ENCODE peak calls at places on chromosome 16, in five cellular contexts. One of them, this sample, is unnamed.

GRCh38 chr16:1543085-1543896 is 9.8 kb downstream of the TMEM204 start:
- DNase-seq in tibial nerve: no peak
- DNase-seq in ascending aorta: peak
- DNase-seq in MCF 10A: peak
- DNase-seq in activated CD4-positive, alpha-beta T cell treated with anti-CD3 and anti-CD28 coated beads, Interleukin-2, amount 10 ng/mL, durations not matched to agents 7 days and 5 days: peak
- DNase-seq in this sample: peak

GRCh38 chr16:81366316-81366932 is 51.7 kb downstream of the GAN start:
- DNase-seq in MCF 10A: peak
- DNase-seq in ascending aorta: no peak
- DNase-seq in tibial nerve: no peak
- DNase-seq in activated CD4-positive, alpha-beta T cell treated with anti-CD3 and anti-CD28 coated beads, Interleukin-2, amount 10 ng/mL, durations not matched to agents 7 days and 5 days: peak
- DNase-seq in this sample: peak

GRCh38 chr16:2512920-2513404 is 790 bp upstream of the ATP6V0C start:
- DNase-seq in activated CD4-positive, alpha-beta T cell treated with anti-CD3 and anti-CD28 coated beads, Interleukin-2, amount 10 ng/mL, durations not matched to agents 7 days and 5 days: peak
- DNase-seq in tibial nerve: no peak
- DNase-seq in MCF 10A: no peak
- DNase-seq in ascending aorta: no peak
- DNase-seq in this sample: no peak

GRCh38 chr16:53768593-53768992 is 64.6 kb downstream of the FTO start:
- DNase-seq in tibial nerve: no peak
- DNase-seq in activated CD4-positive, alpha-beta T cell treated with anti-CD3 and anti-CD28 coated beads, Interleukin-2, amount 10 ng/mL, durations not matched to agents 7 days and 5 days: no peak
- DNase-seq in MCF 10A: peak
- DNase-seq in ascending aorta: no peak
- DNase-seq in this sample: peak

GRCh38 chr16:87420401-87421368 is 28.5 kb downstream of the MAP1LC3B start:
- DNase-seq in activated CD4-positive, alpha-beta T cell treated with anti-CD3 and anti-CD28 coated beads, Interleukin-2, amount 10 ng/mL, durations not matched to agents 7 days and 5 days: no peak
- DNase-seq in MCF 10A: no peak
- DNase-seq in ascending aorta: no peak
- DNase-seq in tibial nerve: no peak
- DNase-seq in this sample: no peak

GRCh38 chr16:66182592-66182991 is 183.9 kb upstream of the CDH5 start:
- DNase-seq in activated CD4-positive, alpha-beta T cell treated with anti-CD3 and anti-CD28 coated beads, Interleukin-2, amount 10 ng/mL, durations not matched to agents 7 days and 5 days: no peak
- DNase-seq in MCF 10A: no peak
- DNase-seq in tibial nerve: no peak
- DNase-seq in ascending aorta: no peak
- DNase-seq in this sample: peak

GRCh38 chr16:2385441-2385840 is 43.8 kb upstream of the CCNF start:
- DNase-seq in MCF 10A: no peak
- DNase-seq in ascending aorta: no peak
- DNase-seq in tibial nerve: no peak
- DNase-seq in activated CD4-positive, alpha-beta T cell treated with anti-CD3 and anti-CD28 coated beads, Interleukin-2, amount 10 ng/mL, durations not matched to agents 7 days and 5 days: no peak
- DNase-seq in this sample: peak

GRCh38 chr16:20399185-20399584 is 5.4 kb downstream of the PDILT start:
- DNase-seq in ascending aorta: no peak
- DNase-seq in MCF 10A: no peak
- DNase-seq in activated CD4-positive, alpha-beta T cell treated with anti-CD3 and anti-CD28 coated beads, Interleukin-2, amount 10 ng/mL, durations not matched to agents 7 days and 5 days: no peak
- DNase-seq in tibial nerve: no peak
- DNase-seq in this sample: no peak

GRCh38 chr16:528111-529011 is 849 bp downstream of the CAPN15 start:
- DNase-seq in tibial nerve: no peak
- DNase-seq in activated CD4-positive, alpha-beta T cell treated with anti-CD3 and anti-CD28 coated beads, Interleukin-2, amount 10 ng/mL, durations not matched to agents 7 days and 5 days: peak
- DNase-seq in MCF 10A: peak
- DNase-seq in ascending aorta: no peak
- DNase-seq in this sample: peak

GRCh38 chr16:89170346-89171215 is 967 bp upstream of the CDH15 start:
- DNase-seq in tibial nerve: no peak
- DNase-seq in activated CD4-positive, alpha-beta T cell treated with anti-CD3 and anti-CD28 coated beads, Interleukin-2, amount 10 ng/mL, durations not matched to agents 7 days and 5 days: no peak
- DNase-seq in ascending aorta: no peak
- DNase-seq in MCF 10A: peak
- DNase-seq in this sample: peak

GRCh38 chr16:82700541-82701240 is 73.9 kb downstream of the CDH13 start:
- DNase-seq in MCF 10A: peak
- DNase-seq in tibial nerve: no peak
- DNase-seq in activated CD4-positive, alpha-beta T cell treated with anti-CD3 and anti-CD28 coated beads, Interleukin-2, amount 10 ng/mL, durations not matched to agents 7 days and 5 days: no peak
- DNase-seq in ascending aorta: no peak
- DNase-seq in this sample: no peak

GRCh38 chr16:66996324-66996982 is 8.1 kb downstream of the CES4A start:
- DNase-seq in tibial nerve: peak
- DNase-seq in ascending aorta: peak
- DNase-seq in MCF 10A: peak
- DNase-seq in activated CD4-positive, alpha-beta T cell treated with anti-CD3 and anti-CD28 coated beads, Interleukin-2, amount 10 ng/mL, durations not matched to agents 7 days and 5 days: no peak
- DNase-seq in this sample: peak

GRCh38 chr16:53614346-53614745 is 89.3 kb downstream of the RPGRIP1L start:
- DNase-seq in activated CD4-positive, alpha-beta T cell treated with anti-CD3 and anti-CD28 coated beads, Interleukin-2, amount 10 ng/mL, durations not matched to agents 7 days and 5 days: no peak
- DNase-seq in tibial nerve: no peak
- DNase-seq in MCF 10A: peak
- DNase-seq in ascending aorta: no peak
- DNase-seq in this sample: no peak

GRCh38 chr16:9134739-9135138 is 43.3 kb downstream of the HAPSTR1 start:
- DNase-seq in MCF 10A: peak
- DNase-seq in tibial nerve: no peak
- DNase-seq in ascending aorta: no peak
- DNase-seq in activated CD4-positive, alpha-beta T cell treated with anti-CD3 and anti-CD28 coated beads, Interleukin-2, amount 10 ng/mL, durations not matched to agents 7 days and 5 days: peak
- DNase-seq in this sample: peak

GRCh38 chr16:2015117-2015946 is 4.3 kb upstream of the NPW start:
- DNase-seq in tibial nerve: no peak
- DNase-seq in ascending aorta: no peak
- DNase-seq in activated CD4-positive, alpha-beta T cell treated with anti-CD3 and anti-CD28 coated beads, Interleukin-2, amount 10 ng/mL, durations not matched to agents 7 days and 5 days: no peak
- DNase-seq in MCF 10A: peak
- DNase-seq in this sample: peak

GRCh38 chr16:57352636-57353047 is 5.9 kb upstream of the CCL22 start:
- DNase-seq in tibial nerve: no peak
- DNase-seq in ascending aorta: no peak
- DNase-seq in activated CD4-positive, alpha-beta T cell treated with anti-CD3 and anti-CD28 coated beads, Interleukin-2, amount 10 ng/mL, durations not matched to agents 7 days and 5 days: no peak
- DNase-seq in MCF 10A: no peak
- DNase-seq in this sample: no peak

GRCh38 chr16:31112711-31113419 is 4.6 kb upstream of the KAT8 start:
- DNase-seq in activated CD4-positive, alpha-beta T cell treated with anti-CD3 and anti-CD28 coated beads, Interleukin-2, amount 10 ng/mL, durations not matched to agents 7 days and 5 days: no peak
- DNase-seq in ascending aorta: no peak
- DNase-seq in MCF 10A: no peak
- DNase-seq in tibial nerve: no peak
- DNase-seq in this sample: no peak

GRCh38 chr16:24652803-24653202 is 76.6 kb upstream of the TNRC6A start:
- DNase-seq in tibial nerve: no peak
- DNase-seq in activated CD4-positive, alpha-beta T cell treated with anti-CD3 and anti-CD28 coated beads, Interleukin-2, amount 10 ng/mL, durations not matched to agents 7 days and 5 days: no peak
- DNase-seq in ascending aorta: no peak
- DNase-seq in MCF 10A: no peak
- DNase-seq in this sample: no peak

GRCh38 chr16:3444032-3444388 is 530 bp downstream of the NAA60 start:
- DNase-seq in MCF 10A: peak
- DNase-seq in activated CD4-positive, alpha-beta T cell treated with anti-CD3 and anti-CD28 coated beads, Interleukin-2, amount 10 ng/mL, durations not matched to agents 7 days and 5 days: peak
- DNase-seq in ascending aorta: no peak
- DNase-seq in tibial nerve: no peak
- DNase-seq in this sample: peak

GRCh38 chr16:29820271-29820701 is at the start of gene MVP:
- DNase-seq in activated CD4-positive, alpha-beta T cell treated with anti-CD3 and anti-CD28 coated beads, Interleukin-2, amount 10 ng/mL, durations not matched to agents 7 days and 5 days: peak
- DNase-seq in ascending aorta: no peak
- DNase-seq in tibial nerve: peak
- DNase-seq in MCF 10A: peak
- DNase-seq in this sample: peak

GRCh38 chr16:86970279-86970678 is 346.9 kb downstream of the C16orf95 start:
- DNase-seq in activated CD4-positive, alpha-beta T cell treated with anti-CD3 and anti-CD28 coated beads, Interleukin-2, amount 10 ng/mL, durations not matched to agents 7 days and 5 days: no peak
- DNase-seq in tibial nerve: no peak
- DNase-seq in ascending aorta: no peak
- DNase-seq in MCF 10A: no peak
- DNase-seq in this sample: no peak

GRCh38 chr16:50246299-50247122 is 19.8 kb upstream of the ADCY7 start:
- DNase-seq in MCF 10A: no peak
- DNase-seq in activated CD4-positive, alpha-beta T cell treated with anti-CD3 and anti-CD28 coated beads, Interleukin-2, amount 10 ng/mL, durations not matched to agents 7 days and 5 days: no peak
- DNase-seq in tibial nerve: no peak
- DNase-seq in ascending aorta: no peak
- DNase-seq in this sample: no peak

GRCh38 chr16:67975321-67976105 is 4.8 kb downstream of the DPEP3 start:
- DNase-seq in activated CD4-positive, alpha-beta T cell treated with anti-CD3 and anti-CD28 coated beads, Interleukin-2, amount 10 ng/mL, durations not matched to agents 7 days and 5 days: no peak
- DNase-seq in tibial nerve: no peak
- DNase-seq in ascending aorta: no peak
- DNase-seq in MCF 10A: no peak
- DNase-seq in this sample: no peak

GRCh38 chr16:11955713-11956123 is 9.3 kb upstream of the TNFRSF17 start:
- DNase-seq in MCF 10A: peak
- DNase-seq in ascending aorta: no peak
- DNase-seq in activated CD4-positive, alpha-beta T cell treated with anti-CD3 and anti-CD28 coated beads, Interleukin-2, amount 10 ng/mL, durations not matched to agents 7 days and 5 days: no peak
- DNase-seq in tibial nerve: no peak
- DNase-seq in this sample: peak

GRCh38 chr16:67026570-67026969 is 2.4 kb upstream of the CBFB start:
- DNase-seq in ascending aorta: no peak
- DNase-seq in activated CD4-positive, alpha-beta T cell treated with anti-CD3 and anti-CD28 coated beads, Interleukin-2, amount 10 ng/mL, durations not matched to agents 7 days and 5 days: no peak
- DNase-seq in tibial nerve: no peak
- DNase-seq in MCF 10A: no peak
- DNase-seq in this sample: no peak

GRCh38 chr16:3095869-3096268 is 3.2 kb downstream of the ZSCAN10 start:
- DNase-seq in MCF 10A: peak
- DNase-seq in activated CD4-positive, alpha-beta T cell treated with anti-CD3 and anti-CD28 coated beads, Interleukin-2, amount 10 ng/mL, durations not matched to agents 7 days and 5 days: peak
- DNase-seq in ascending aorta: no peak
- DNase-seq in tibial nerve: no peak
- DNase-seq in this sample: no peak

GRCh38 chr16:57150682-57151330 is 35.0 kb downstream of the PSME3IP1 start:
- DNase-seq in ascending aorta: no peak
- DNase-seq in activated CD4-positive, alpha-beta T cell treated with anti-CD3 and anti-CD28 coated beads, Interleukin-2, amount 10 ng/mL, durations not matched to agents 7 days and 5 days: no peak
- DNase-seq in MCF 10A: no peak
- DNase-seq in tibial nerve: no peak
- DNase-seq in this sample: no peak

GRCh38 chr16:59601452-59601851 is 867.3 kb upstream of the GOT2 start:
- DNase-seq in activated CD4-positive, alpha-beta T cell treated with anti-CD3 and anti-CD28 coated beads, Interleukin-2, amount 10 ng/mL, durations not matched to agents 7 days and 5 days: no peak
- DNase-seq in MCF 10A: no peak
- DNase-seq in ascending aorta: no peak
- DNase-seq in tibial nerve: no peak
- DNase-seq in this sample: no peak

GRCh38 chr16:2086136-2086742 is 38.5 kb downstream of the TSC2 start:
- DNase-seq in activated CD4-positive, alpha-beta T cell treated with anti-CD3 and anti-CD28 coated beads, Interleukin-2, amount 10 ng/mL, durations not matched to agents 7 days and 5 days: no peak
- DNase-seq in tibial nerve: no peak
- DNase-seq in ascending aorta: no peak
- DNase-seq in MCF 10A: peak
- DNase-seq in this sample: no peak

GRCh38 chr16:53840472-53840871 is 136.5 kb downstream of the FTO start:
- DNase-seq in activated CD4-positive, alpha-beta T cell treated with anti-CD3 and anti-CD28 coated beads, Interleukin-2, amount 10 ng/mL, durations not matched to agents 7 days and 5 days: no peak
- DNase-seq in ascending aorta: no peak
- DNase-seq in MCF 10A: no peak
- DNase-seq in tibial nerve: no peak
- DNase-seq in this sample: no peak